ENCODE peak calls at places on chromosome 19, in four cellular contexts. One of them, this sample, is unnamed.

GRCh38 chr19:19464339-19465098 is 50.8 kb downstream of the TSSK6 start:
- DNase-seq in brain microvascular endothelial cell: peak; percentile 82
- DNase-seq in foreskin fibroblast: peak; percentile 64
- DNase-seq in GM23338: peak; percentile 86
- DNase-seq in this sample: no peak

GRCh38 chr19:31548941-31549340 is 199.7 kb upstream of the TSHZ3 start:
- DNase-seq in foreskin fibroblast: peak; percentile 53
- DNase-seq in GM23338: peak; percentile 50
- DNase-seq in brain microvascular endothelial cell: peak; percentile 2
- DNase-seq in this sample: no peak

GRCh38 chr19:46608178-46608577 is 7.0 kb downstream of the CALM3 start:
- DNase-seq in foreskin fibroblast: no peak
- DNase-seq in brain microvascular endothelial cell: no peak
- DNase-seq in GM23338: no peak
- DNase-seq in this sample: no peak

GRCh38 chr19:4369888-4370260 is 26.5 kb downstream of the MPND start:
- DNase-seq in foreskin fibroblast: peak; percentile 61
- DNase-seq in brain microvascular endothelial cell: no peak
- DNase-seq in GM23338: peak; percentile 65
- DNase-seq in this sample: no peak

GRCh38 chr19:55684946-55685681 is 10.1 kb downstream of the EPN1 start:
- DNase-seq in GM23338: no peak
- DNase-seq in brain microvascular endothelial cell: no peak
- DNase-seq in foreskin fibroblast: no peak
- DNase-seq in this sample: no peak

GRCh38 chr19:45348367-45349125 is 8.0 kb downstream of the KLC3 start:
- DNase-seq in foreskin fibroblast: no peak
- DNase-seq in GM23338: no peak
- DNase-seq in brain microvascular endothelial cell: no peak
- DNase-seq in this sample: no peak

GRCh38 chr19:472005-472858 is 11.4 kb upstream of the SHC2 start:
- DNase-seq in brain microvascular endothelial cell: no peak
- DNase-seq in foreskin fibroblast: peak; percentile 58
- DNase-seq in GM23338: peak; percentile 35
- DNase-seq in this sample: no peak

GRCh38 chr19:34316741-34317241 is 48.2 kb upstream of the GPI start:
- DNase-seq in GM23338: no peak
- DNase-seq in foreskin fibroblast: peak; percentile 71
- DNase-seq in brain microvascular endothelial cell: peak; percentile 24
- DNase-seq in this sample: no peak

GRCh38 chr19:1076951-1077350 is 10.0 kb downstream of the ARHGAP45 start:
- DNase-seq in GM23338: no peak
- DNase-seq in brain microvascular endothelial cell: no peak
- DNase-seq in foreskin fibroblast: no peak
- DNase-seq in this sample: no peak

GRCh38 chr19:55365245-55365644 is 2.2 kb upstream of the GARIN5B start:
- DNase-seq in foreskin fibroblast: no peak
- DNase-seq in brain microvascular endothelial cell: no peak
- DNase-seq in GM23338: no peak
- DNase-seq in this sample: no peak

GRCh38 chr19:39403331-39404312 is 3.0 kb upstream of the ZFP36 start:
- DNase-seq in GM23338: peak; percentile 92
- DNase-seq in brain microvascular endothelial cell: peak; percentile 98
- DNase-seq in foreskin fibroblast: peak; percentile 100
- DNase-seq in this sample: peak; percentile 98

DNA sequence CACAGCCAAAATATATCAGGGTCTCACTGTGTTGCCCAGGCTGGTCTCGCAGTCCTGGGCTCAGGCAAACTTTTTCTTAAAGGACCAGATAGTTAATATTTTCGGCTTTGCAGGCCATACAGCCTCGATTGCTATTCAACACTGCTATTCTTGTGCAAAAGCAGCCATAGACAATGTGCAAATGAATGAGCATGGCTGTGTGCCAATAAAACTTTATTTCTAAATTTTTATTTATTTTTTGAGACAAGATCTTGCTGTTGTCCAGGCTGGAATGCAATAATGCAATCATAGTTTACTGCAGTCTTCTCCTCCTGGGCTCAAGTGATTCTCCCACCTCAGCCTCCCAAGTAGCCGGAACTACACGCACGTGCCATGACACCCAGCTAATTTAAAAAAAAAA is 8.2 kb upstream of the PGLS start:
- DNase-seq in GM23338: no peak
- DNase-seq in brain microvascular endothelial cell: no peak
- DNase-seq in foreskin fibroblast: no peak
- DNase-seq in this sample: no peak
- TF ChIP-seq CTCF in GM23338: no peak
- TF ChIP-seq CTCF in brain microvascular endothelial cell: no peak
- TF ChIP-seq CTCF in foreskin fibroblast: no peak
- TF ChIP-seq CTCF in this sample: no peak

DNA sequence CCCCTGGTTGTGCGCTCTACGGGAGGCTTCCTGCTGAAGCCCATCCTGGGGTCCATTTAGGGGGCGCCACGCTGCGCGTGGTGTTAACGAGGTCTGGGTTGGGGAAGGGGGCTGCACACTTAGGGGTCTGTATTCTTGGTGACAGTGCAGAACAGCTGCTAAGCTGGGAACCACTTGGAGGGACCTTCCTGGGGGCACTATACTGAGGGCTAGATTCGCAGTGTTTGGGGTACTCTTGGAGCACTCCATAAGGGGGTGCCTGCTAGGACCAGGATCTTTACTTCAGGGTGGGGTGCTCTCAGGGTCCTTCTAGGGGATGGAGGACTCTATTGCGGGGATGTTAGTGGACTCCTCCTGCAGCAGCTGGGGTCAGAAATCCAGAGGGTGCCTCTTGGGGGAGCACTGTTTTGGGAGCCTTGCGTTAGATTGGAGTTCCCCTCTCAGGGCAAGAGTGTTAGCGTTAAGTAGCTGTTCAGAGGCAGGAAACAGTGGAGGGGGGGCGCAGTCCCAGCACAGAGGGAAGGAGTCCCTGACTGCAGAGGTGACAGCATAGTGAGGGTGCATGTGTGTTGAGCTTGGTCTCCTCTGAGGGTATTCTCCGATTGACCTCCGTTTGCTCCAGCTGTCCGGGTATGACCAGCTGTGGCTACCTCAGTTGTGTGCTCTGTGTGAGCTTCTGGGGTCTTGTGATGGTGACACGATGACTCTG is 1.1 kb downstream of the PDE4A start:
- DNase-seq in foreskin fibroblast: no peak
- DNase-seq in brain microvascular endothelial cell: no peak
- DNase-seq in GM23338: no peak
- DNase-seq in this sample: no peak
- H3K4me3 ChIP-seq in foreskin fibroblast: peak overlapping the region; percentile 34
- H3K4me3 ChIP-seq in brain microvascular endothelial cell: peak overlapping the region; percentile 5
- H3K4me3 ChIP-seq in GM23338: peak overlapping the region; percentile 78
- H3K4me3 ChIP-seq in this sample: no peak overlapping the region

GRCh38 chr19:18254546-18255500 is 19.4 kb downstream of the IQCN start:
- DNase-seq in foreskin fibroblast: no peak
- DNase-seq in brain microvascular endothelial cell: no peak
- DNase-seq in GM23338: peak; percentile 71
- DNase-seq in this sample: no peak
- TF ChIP-seq CTCF in foreskin fibroblast: no peak
- TF ChIP-seq CTCF in brain microvascular endothelial cell: peak; percentile 4
- TF ChIP-seq CTCF in GM23338: peak; percentile 78
- TF ChIP-seq CTCF in this sample: no peak

GRCh38 chr19:22422220-22422619 is at the start of gene ZNF98:
- DNase-seq in foreskin fibroblast: no peak
- DNase-seq in GM23338: no peak
- DNase-seq in brain microvascular endothelial cell: no peak
- DNase-seq in this sample: no peak
- H3K4me3 ChIP-seq in foreskin fibroblast: no peak within 1 kb of the TSS
- H3K4me3 ChIP-seq in GM23338: no peak within 1 kb of the TSS
- H3K4me3 ChIP-seq in brain microvascular endothelial cell: no peak within 1 kb of the TSS
- H3K4me3 ChIP-seq in this sample: no peak within 1 kb of the TSS

DNA sequence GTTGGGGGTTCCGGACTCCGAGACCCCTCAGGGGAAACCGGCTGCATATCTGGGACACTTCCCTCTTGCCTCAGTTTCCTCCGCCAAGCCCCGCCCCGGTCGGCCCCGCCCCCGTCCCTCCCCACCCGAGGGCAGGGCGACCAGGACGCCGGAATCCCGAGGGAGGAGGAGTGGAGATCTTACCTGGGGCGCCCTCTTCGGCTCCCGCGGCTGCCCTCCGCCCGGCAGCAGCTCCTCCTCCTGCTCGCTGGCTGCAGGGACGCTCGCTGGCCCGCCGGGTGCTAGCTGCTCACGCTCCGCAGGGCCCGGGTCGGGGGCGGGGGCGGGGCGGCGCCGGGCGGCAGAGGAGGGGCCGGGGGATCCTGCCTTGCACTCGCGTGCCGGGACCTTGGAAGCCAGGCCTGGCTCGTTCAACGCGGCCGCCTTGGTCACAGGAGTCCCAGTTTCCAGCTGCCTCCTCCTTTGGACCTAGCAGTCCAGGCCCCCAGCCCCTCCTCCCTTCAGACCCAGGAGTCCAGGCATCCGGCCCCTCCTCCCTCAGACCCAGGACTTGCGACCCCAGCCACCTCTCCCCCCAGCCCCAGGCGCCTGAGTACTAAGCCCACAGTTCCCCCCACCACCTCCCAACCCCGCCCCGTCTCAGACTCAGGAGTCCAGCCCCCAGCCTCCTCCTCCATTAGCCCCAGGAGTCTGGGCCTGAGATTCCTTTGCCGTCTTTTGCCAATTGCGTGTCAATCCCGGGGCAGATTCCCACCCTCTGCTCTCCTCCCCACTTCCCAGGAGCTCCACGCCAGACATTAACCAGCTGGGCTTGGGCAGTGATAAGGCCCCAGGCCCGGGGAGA is at the start of gene NTF4:
- DNase-seq in GM23338: peak; percentile 82
- DNase-seq in brain microvascular endothelial cell: no peak
- DNase-seq in foreskin fibroblast: peak; percentile 33
- DNase-seq in this sample: no peak
- TF ChIP-seq CTCF in GM23338: no peak
- TF ChIP-seq CTCF in brain microvascular endothelial cell: no peak
- TF ChIP-seq CTCF in foreskin fibroblast: no peak
- TF ChIP-seq CTCF in this sample: no peak

GRCh38 chr19:30231408-30232318 is 140.5 kb upstream of the ZNF536 start:
- DNase-seq in foreskin fibroblast: no peak
- DNase-seq in GM23338: no peak
- DNase-seq in brain microvascular endothelial cell: no peak
- DNase-seq in this sample: no peak

GRCh38 chr19:30228726-30229523 is 143.3 kb upstream of the ZNF536 start:
- DNase-seq in GM23338: peak; percentile 35
- DNase-seq in foreskin fibroblast: peak; percentile 71
- DNase-seq in brain microvascular endothelial cell: no peak
- DNase-seq in this sample: no peak

GRCh38 chr19:30228113-30228725 is 144.0 kb upstream of the ZNF536 start:
- DNase-seq in foreskin fibroblast: peak; percentile 51
- DNase-seq in GM23338: peak; percentile 54
- DNase-seq in brain microvascular endothelial cell: no peak
- DNase-seq in this sample: no peak

GRCh38 chr19:30227661-30228112 is 144.5 kb upstream of the ZNF536 start:
- DNase-seq in foreskin fibroblast: peak; percentile 89
- DNase-seq in GM23338: peak; percentile 85
- DNase-seq in brain microvascular endothelial cell: peak; percentile 25
- DNase-seq in this sample: peak; percentile 5

DNA sequence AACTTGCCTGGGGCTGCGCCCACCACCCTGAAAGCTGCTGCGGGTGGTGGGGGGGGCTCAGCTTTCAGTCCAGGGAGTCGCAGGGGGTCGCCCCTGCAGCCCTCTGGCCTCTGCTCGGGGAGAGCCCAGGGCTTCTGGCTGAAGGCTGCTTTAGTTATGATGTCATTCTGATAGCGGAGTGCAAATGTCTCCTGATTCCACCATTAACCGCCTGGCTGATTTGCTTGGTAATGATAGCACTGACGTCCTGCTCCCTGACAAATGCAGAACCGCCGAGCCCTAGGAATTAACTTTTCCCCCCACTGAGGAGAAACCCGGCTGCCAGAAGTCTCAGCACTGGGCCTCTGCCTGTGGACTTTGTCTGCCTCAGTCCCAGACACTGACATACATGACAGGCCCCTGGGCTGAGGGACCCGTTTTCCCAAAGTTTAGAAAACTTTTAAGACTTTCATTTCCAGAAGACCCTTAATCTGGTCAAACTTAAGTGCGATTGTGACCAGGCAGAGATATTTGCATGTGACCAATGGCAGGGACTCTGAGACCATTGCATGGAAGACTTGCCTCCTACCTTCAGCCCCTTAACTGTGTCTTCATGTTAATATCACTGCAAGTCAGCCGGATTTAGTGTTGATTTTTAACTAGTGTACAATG is 142.5 kb upstream of the ZNF536 start:
- DNase-seq in brain microvascular endothelial cell: peak; percentile 4
- DNase-seq in foreskin fibroblast: peak; percentile 63
- DNase-seq in GM23338: peak; percentile 36
- DNase-seq in this sample: no peak
- H3K4me3 ChIP-seq in brain microvascular endothelial cell: no peak overlapping the region
- H3K4me3 ChIP-seq in foreskin fibroblast: peak overlapping the region; percentile 61
- H3K4me3 ChIP-seq in GM23338: peak overlapping the region; percentile 73
- H3K4me3 ChIP-seq in this sample: peak overlapping the region; percentile 47

This sample was measured in astrocyte of the cerebellum.